ENCODE peak calls at places on chromosomes 16 and 17, in seven cellular contexts. C is psoas muscle, S is fibroblast of lung, P is endothelial cell of umbilical vein, H is endodermal cell, K is heart left ventricle, L is tibial nerve. X is an unnamed sample. For H3K9me3, the result is how much of the 10 kb centered on the place peaks cover.

GRCh38 chr16:82776466-82777146 is 149.8 kb downstream of the CDH13 start:
- DNase-seq in C (no peak), S (no peak), P (no peak), H (no peak), K (no peak), L (no peak), X (no peak)

GRCh38 chr17:74759243-74759801 is 10.9 kb downstream of the NHERF1 start:
- DNase-seq in C (no peak), S (no peak), P (no peak), H (peak), K (no peak), L (no peak), X (peak)

GRCh38 chr16:24871891-24872290 is 26.1 kb downstream of the SLC5A11 start:
- DNase-seq in C (no peak), S (no peak), P (no peak), H (no peak), K (no peak), L (no peak), X (no peak)

GRCh38 chr17:9473716-9474115 is 101.9 kb downstream of the STX8 start:
- DNase-seq in C (no peak), S (peak), P (no peak), H (no peak), K (no peak), L (no peak), X (no peak)

GRCh38 chr17:73369126-73369525 is 57.3 kb upstream of the CDC42EP4 start:
- DNase-seq in C (no peak), S (no peak), P (no peak), H (no peak), K (peak), L (no peak), X (no peak)

GRCh38 chr17:44935116-44935515 is 12.5 kb downstream of the KIF18B start:
- DNase-seq in C (no peak), S (no peak), P (no peak), H (peak), K (no peak), L (no peak), X (no peak)

GRCh38 chr16:19733551-19733950 is 15.5 kb downstream of the IQCK start:
- DNase-seq in C (no peak), S (no peak), P (no peak), H (no peak), K (no peak), L (no peak), X (no peak)

GRCh38 chr17:72539981-72540897 is 419.4 kb downstream of the SOX9 start:
- DNase-seq in C (peak), S (peak), P (peak), H (peak), K (peak), L (peak), X (peak)

GRCh38 chr17:75526555-75527270 is 1.2 kb downstream of the LLGL2 start:
- DNase-seq in C (no peak), S (no peak), P (no peak), H (peak), K (no peak), L (no peak), X (no peak)

GRCh38 chr16:55825115-55825728 is 7.7 kb downstream of the CES1 start:
- DNase-seq in C (no peak), S (no peak), P (no peak), H (peak), K (no peak), L (no peak), X (no peak)

GRCh38 chr16:85150331-85150940 is 38.2 kb upstream of the CIBAR2 start:
- DNase-seq in C (no peak), S (no peak), P (no peak), H (no peak), K (no peak), L (no peak), X (no peak)

GRCh38 chr16:57614546-57615343 is 13.7 kb upstream of the ADGRG1 start:
- DNase-seq in C (no peak), S (no peak), P (no peak), H (peak), K (no peak), L (no peak), X (no peak)

GRCh38 chr16:68404736-68405345 is 43.5 kb downstream of the SMPD3 start:
- DNase-seq in C (no peak), S (no peak), P (no peak), H (no peak), K (no peak), L (no peak), X (no peak)

GRCh38 chr16:56013962-56014552 is 138.9 kb upstream of the CES5A start:
- DNase-seq in C (peak), S (peak), P (peak), H (peak), K (peak), L (no peak), X (peak)

GRCh38 chr16:49857423-49858181 is 1.7 kb upstream of the ZNF423 start:
- DNase-seq in C (peak), S (peak), P (peak), H (peak), K (peak), L (no peak), X (no peak)

GRCh38 chr17:10372906-10373305 is at the start of gene MYH13:
- DNase-seq in C (no peak), S (no peak), P (no peak), H (no peak), K (no peak), L (no peak), X (no peak)

GRCh38 chr16:13554020-13554419 is 365.9 kb upstream of the ERCC4 start:
- DNase-seq in C (no peak), S (no peak), P (no peak), H (no peak), K (no peak), L (no peak), X (no peak)

GRCh38 chr17:82566129-82566995 is 46.8 kb downstream of the FOXK2 start:
- DNase-seq in C (no peak), S (no peak), P (no peak), H (no peak), K (no peak), L (no peak), X (no peak)

GRCh38 chr16:69188716-69189115 is 1.8 kb downstream of the SNTB2 start:
- DNase-seq in C (no peak), S (no peak), P (peak), H (no peak), K (no peak), L (no peak), X (no peak)

GRCh38 chr16:69820926-69821541 is 58.9 kb downstream of the WWP2 start:
- DNase-seq in C (peak), S (peak), P (no peak), H (no peak), K (no peak), L (no peak), X (no peak)

GRCh38 chr16:54798267-54798666 is 132.4 kb upstream of the IRX5 start:
- DNase-seq in C (no peak), S (no peak), P (no peak), H (no peak), K (no peak), L (no peak), X (no peak)

GRCh38 chr16:65154321-65154720 is 32.5 kb upstream of the CDH11 start:
- DNase-seq in C (no peak), S (no peak), P (no peak), H (peak), K (no peak), L (no peak), X (no peak)

GRCh38 chr16:56257666-56258359 is 66.5 kb downstream of the GNAO1 start:
- DNase-seq in C (no peak), S (no peak), P (no peak), H (no peak), K (no peak), L (peak), X (no peak)

GRCh38 chr16:70678898-70679652 is 6.8 kb downstream of the MTSS2 start:
- DNase-seq in C (peak), S (no peak), P (no peak), H (no peak), K (no peak), L (no peak), X (no peak)

GRCh38 chr17:2103456-2103855 is 48.6 kb downstream of the HIC1 start:
- DNase-seq in C (no peak), S (no peak), P (no peak), H (no peak), K (no peak), L (no peak), X (no peak)

GRCh38 chr17:73634629-73635028 is 9.6 kb downstream of the SDK2 start:
- DNase-seq in C (peak), S (no peak), P (no peak), H (no peak), K (no peak), L (no peak), X (no peak)

GRCh38 chr16:63613701-63614100 is 1508.2 kb downstream of the CDH11 start:
- DNase-seq in C (no peak), S (peak), P (peak), H (no peak), K (no peak), L (no peak), X (no peak)

GRCh38 chr17:48037924-48038323 is 327 bp upstream of the COPZ2 start:
- DNase-seq in C (no peak), S (no peak), P (peak), H (peak), K (no peak), L (no peak), X (no peak)

GRCh38 chr16:34758835-34759234 is 1299.4 kb downstream of the TP53TG3F start:
- DNase-seq in C (no peak), S (no peak), P (no peak), H (no peak), K (no peak), L (no peak), X (no peak)
- H3K9me3 ChIP-seq in C (half or more), S (under half), P (under half), H (half or more), K (half or more), L (under half), X (under half)

DNA sequence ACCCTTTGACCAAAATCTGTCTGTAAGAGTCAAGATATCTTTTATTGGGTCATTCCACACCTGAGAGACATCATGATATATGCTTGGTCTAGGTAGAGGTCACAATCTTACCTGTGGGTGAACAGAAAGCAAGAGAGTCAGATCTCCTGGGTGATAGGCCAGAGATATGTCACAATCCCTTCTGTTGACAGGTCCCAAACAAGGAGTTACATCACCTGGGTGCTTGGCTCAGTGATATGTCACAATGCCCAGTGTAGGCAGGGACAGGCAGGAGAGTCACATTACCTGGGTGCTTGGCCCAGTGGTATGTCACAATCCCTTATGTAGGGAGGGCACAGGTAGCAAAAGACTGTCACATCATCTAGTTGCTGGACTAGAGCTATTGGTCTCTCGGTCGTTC is 1991.2 kb downstream of the TP53TG3F start:
- DNase-seq in C (no peak), S (no peak), P (no peak), H (no peak), K (no peak), L (no peak), X (no peak)
- H3K9me3 ChIP-seq in C (under half), S (under half), P (under half), H (half or more), K (half or more), L (under half), X (under half)

GRCh38 chr16:35506898-35507194 is 2047.4 kb downstream of the TP53TG3F start:
- DNase-seq in C (no peak), S (no peak), P (no peak), H (no peak), K (no peak), L (no peak), X (no peak)
- H3K9me3 ChIP-seq in C (under half), S (under half), P (under half), H (half or more), K (under half), L (under half), X (under half)

GRCh38 chr17:69743091-69743490 is 328.6 kb downstream of the MAP2K6 start:
- DNase-seq in C (no peak), S (no peak), P (no peak), H (peak), K (no peak), L (no peak), X (no peak)

GRCh38 chr17:69744512-69745098 is 330.1 kb downstream of the MAP2K6 start:
- DNase-seq in C (no peak), S (no peak), P (no peak), H (no peak), K (no peak), L (peak), X (no peak)
- H3K9me3 ChIP-seq in C (under half), S (under half), P (under half), H (under half), K (under half), L (under half), X (under half)

X was measured in T-helper 17 cell.